ENCODE peak calls at places on chromosome 11, in seven cellular contexts. A is GM04504; S is lower leg skin; E is stimulated activated CD8-positive, alpha-beta memory T cell treated with anti-CD3 and anti-CD28 coated beads, Interleukin-7, amount 100 ng/mL, for 24 hours; N is NCI-H524 treated with DMSO at 0.1 percent for 48 hours; D is choroid plexus epithelial cell; J is RCC 7860. L is an unnamed sample.

GRCh38 chr11:12232160-12232559 is 121.8 kb downstream of the MICAL2 start:
- DNase-seq in D (no peak), S (no peak), E (no peak), N (no peak), A (no peak), J (no peak), L (peak)

GRCh38 chr11:130601141-130601540 is 152.7 kb downstream of the ADAMTS15 start:
- DNase-seq in N (no peak), A (peak), S (peak), D (peak), E (no peak), J (no peak), L (peak)

GRCh38 chr11:12995211-12995610 is 13.9 kb upstream of the RASSF10 start:
- DNase-seq in J (no peak), A (peak), N (no peak), D (peak), E (no peak), S (no peak), L (no peak)

GRCh38 chr11:8613036-8613435 is 19.0 kb upstream of the STK33 start:
- DNase-seq in S (no peak), A (no peak), E (no peak), J (no peak), D (no peak), N (no peak), L (no peak)

GRCh38 chr11:76657139-76657823 is 13.3 kb downstream of the LRRC32 start:
- DNase-seq in S (no peak), J (no peak), A (no peak), N (no peak), D (no peak), E (no peak), L (no peak)

GRCh38 chr11:18731949-18732821 is 6.2 kb upstream of the IGSF22 start:
- DNase-seq in J (peak), A (no peak), D (peak), N (no peak), S (peak), E (peak), L (peak)

GRCh38 chr11:96864998-96865397 is 475.2 kb downstream of the JRKL start:
- DNase-seq in A (no peak), J (no peak), E (no peak), D (no peak), S (no peak), N (no peak), L (no peak)

GRCh38 chr11:12540075-12540685 is 134.0 kb upstream of the TEAD1 start:
- DNase-seq in J (peak), N (no peak), D (peak), S (no peak), A (no peak), E (no peak), L (peak)

GRCh38 chr11:118198370-118198769 is 21.9 kb upstream of the SCN2B start:
- DNase-seq in A (peak), D (peak), S (peak), E (peak), J (peak), N (no peak), L (peak)

GRCh38 chr11:45501980-45502545 is 163.4 kb downstream of the CHST1 start:
- DNase-seq in D (no peak), J (no peak), N (no peak), E (no peak), S (no peak), A (no peak), L (no peak)

GRCh38 chr11:1412377-1413095 is 22.8 kb downstream of the BRSK2 start:
- DNase-seq in E (no peak), A (no peak), S (no peak), N (no peak), J (no peak), D (no peak), L (no peak)

GRCh38 chr11:18578975-18579598 is 9.4 kb downstream of the UEVLD start:
- DNase-seq in S (no peak), J (peak), D (no peak), N (no peak), E (no peak), A (no peak), L (no peak)

GRCh38 chr11:123704341-123704740 is 37.1 kb downstream of the ZNF202 start:
- DNase-seq in J (no peak), D (no peak), N (no peak), A (no peak), E (no peak), S (no peak), L (no peak)

GRCh38 chr11:33040862-33041453 is 1.6 kb downstream of the TCP11L1 start:
- DNase-seq in N (no peak), A (no peak), J (no peak), E (no peak), D (no peak), S (no peak), L (no peak)

GRCh38 chr11:91209751-91210150 is 986.9 kb upstream of the CHORDC1 start:
- DNase-seq in N (no peak), J (no peak), S (no peak), E (no peak), A (no peak), D (peak), L (peak)

GRCh38 chr11:20021771-20022362 is 138.4 kb downstream of the DBX1 start:
- DNase-seq in A (no peak), N (no peak), E (no peak), J (no peak), D (no peak), S (no peak), L (no peak)

GRCh38 chr11:35822815-35823495 is 120.9 kb upstream of the LDLRAD3 start:
- DNase-seq in D (peak), E (no peak), J (no peak), N (no peak), A (no peak), S (no peak), L (peak)

GRCh38 chr11:68683086-68683951 is 1.0 kb upstream of the GAL start:
- DNase-seq in A (no peak), N (no peak), E (no peak), S (no peak), J (no peak), D (no peak), L (no peak)

GRCh38 chr11:73178092-73178539 is 36.0 kb upstream of the FCHSD2 start:
- DNase-seq in S (peak), A (peak), E (peak), N (no peak), J (peak), D (peak), L (peak)

GRCh38 chr11:8356216-8356615 is 92.5 kb upstream of the LMO1 start:
- DNase-seq in S (no peak), D (no peak), E (no peak), A (no peak), J (no peak), N (no peak), L (no peak)

GRCh38 chr11:68298659-68299516 is 13.5 kb upstream of the LRP5 start:
- DNase-seq in S (no peak), A (no peak), E (no peak), D (no peak), J (no peak), N (no peak), L (no peak)

GRCh38 chr11:119892311-119892808 is 163.4 kb upstream of the NECTIN1 start:
- DNase-seq in D (no peak), A (no peak), E (no peak), N (no peak), S (no peak), J (no peak), L (no peak)

GRCh38 chr11:123357990-123358827 is 71.9 kb upstream of the GRAMD1B start:
- DNase-seq in E (no peak), A (no peak), S (no peak), N (peak), J (no peak), D (peak), L (peak)

GRCh38 chr11:68545796-68546195 is 85.2 kb downstream of the PPP6R3 start:
- DNase-seq in D (no peak), S (no peak), J (no peak), E (no peak), N (no peak), A (no peak), L (no peak)

GRCh38 chr11:10122337-10123197 is 171.5 kb downstream of the SBF2 start:
- DNase-seq in A (no peak), J (peak), D (peak), S (no peak), N (no peak), E (no peak), L (peak)

GRCh38 chr11:132772712-132773545 is 759.4 kb downstream of the OPCML start:
- DNase-seq in J (no peak), S (no peak), A (no peak), D (no peak), E (no peak), N (no peak), L (no peak)

GRCh38 chr11:11288972-11289616 is 64.0 kb downstream of the CSNK2A3 start:
- DNase-seq in A (no peak), N (no peak), J (no peak), S (no peak), E (no peak), D (no peak), L (no peak)

GRCh38 chr11:34988294-34989255 is 72.2 kb downstream of the PDHX start:
- DNase-seq in A (no peak), E (no peak), J (peak), D (peak), S (no peak), N (no peak), L (peak)

GRCh38 chr11:85318573-85318972 is 308.6 kb downstream of the DLG2 start:
- DNase-seq in A (no peak), S (no peak), E (no peak), D (no peak), N (no peak), J (no peak), L (no peak)

GRCh38 chr11:132115454-132115853 is 745.0 kb downstream of the NTM start:
- DNase-seq in N (no peak), A (no peak), J (no peak), D (peak), E (no peak), S (no peak), L (peak)

GRCh38 chr11:283405-284080 is 5.3 kb downstream of the NLRP6 start:
- DNase-seq in J (no peak), S (no peak), N (no peak), A (no peak), D (no peak), E (no peak), L (no peak)

GRCh38 chr11:7300281-7300680 is 48.6 kb downstream of the SYT9 start:
- DNase-seq in S (no peak), A (no peak), D (no peak), J (no peak), E (no peak), N (no peak), L (no peak)

GRCh38 chr11:74069146-74070046 is 60.5 kb upstream of the UCP3 start:
- DNase-seq in S (peak), D (peak), A (no peak), N (no peak), E (no peak), J (no peak), L (peak)

GRCh38 chr11:23569134-23569533 is 708.9 kb upstream of the CCDC179 start:
- DNase-seq in D (no peak), S (no peak), J (no peak), N (no peak), A (no peak), E (no peak), L (no peak)

GRCh38 chr11:665707-666281 is 28.7 kb downstream of the DRD4 start:
- DNase-seq in S (no peak), N (no peak), D (peak), E (no peak), J (no peak), A (peak), L (peak)

GRCh38 chr11:70210051-70210501 is 7.0 kb downstream of the FADD start:
- DNase-seq in J (peak), A (peak), S (no peak), D (peak), E (no peak), N (no peak), L (peak)

GRCh38 chr11:76329983-76330382 is 50.9 kb downstream of the THAP12 start:
- DNase-seq in J (no peak), N (no peak), E (no peak), S (no peak), A (no peak), D (peak), L (no peak)

L was measured in IMR-90.